ENCODE peak calls at places on chromosomes 6 and 20, in four cellular contexts. W, I, Z and D are unnamed samples.

GRCh38 chr20:46468508-46468907 is 44.9 kb downstream of the ZNF334 start:
- DNase-seq in W (no peak), Z (no peak), I (no peak), D (no peak)

GRCh38 chr6:24064832-24065231 is 61.2 kb upstream of the NRSN1 start:
- DNase-seq in W (no peak), I (no peak), Z (no peak), D (no peak)

GRCh38 chr20:7994809-7995208 is 24.8 kb downstream of the TMX4 start:
- DNase-seq in I (no peak), Z (no peak), W (no peak), D (no peak)

GRCh38 chr6:14621518-14621917 is 503.9 kb downstream of the CD83 start:
- DNase-seq in Z (no peak), W (no peak), I (no peak), D (no peak)

GRCh38 chr6:15389759-15390723 is 144.2 kb downstream of the JARID2 start:
- DNase-seq in W (peak), Z (no peak), I (no peak), D (peak)

GRCh38 chr6:35706468-35706867 is 17.8 kb upstream of the FKBP5 start:
- DNase-seq in Z (no peak), I (no peak), W (no peak), D (no peak)

GRCh38 chr6:148835920-148836441 is 89.2 kb downstream of the UST start:
- DNase-seq in I (no peak), W (no peak), Z (no peak), D (no peak)

GRCh38 chr20:20856306-20856705 is 143.9 kb upstream of the RALGAPA2 start:
- DNase-seq in W (no peak), I (no peak), Z (no peak), D (no peak)

GRCh38 chr6:23202207-23202606 is 632.8 kb downstream of the HDGFL1 start:
- DNase-seq in W (no peak), Z (no peak), I (no peak), D (no peak)

GRCh38 chr20:47493175-47493953 is 8.3 kb upstream of the NCOA3 start:
- DNase-seq in Z (no peak), I (peak), W (peak), D (no peak)

GRCh38 chr20:17771206-17772004 is 71.6 kb downstream of the BANF2 start:
- DNase-seq in W (no peak), I (no peak), Z (no peak), D (no peak)

GRCh38 chr6:10418361-10418861 is 3.5 kb upstream of the TFAP2A start:
- DNase-seq in I (no peak), Z (no peak), W (no peak), D (no peak)

GRCh38 chr6:168906251-168906845 is 347.3 kb downstream of the THBS2 start:
- DNase-seq in I (no peak), W (no peak), Z (no peak), D (no peak)

GRCh38 chr20:13274311-13274965 is 53.4 kb downstream of the ISM1 start:
- DNase-seq in W (no peak), I (no peak), Z (no peak), D (no peak)

GRCh38 chr6:36912583-36912982 is 26.8 kb downstream of the C6orf89 start:
- DNase-seq in W (peak), Z (peak), I (no peak), D (no peak)

GRCh38 chr20:48538856-48539255 is 288.9 kb downstream of the PREX1 start:
- DNase-seq in Z (no peak), W (peak), I (no peak), D (no peak)

GRCh38 chr20:59787186-59787890 is 146.1 kb downstream of the SYCP2 start:
- DNase-seq in W (no peak), I (no peak), Z (no peak), D (no peak)

GRCh38 chr6:159101656-159102055 is 56.9 kb upstream of the TAGAP start:
- DNase-seq in I (no peak), W (no peak), Z (no peak), D (peak)

GRCh38 chr6:71211799-71212198 is 76.8 kb upstream of the OGFRL1 start:
- DNase-seq in Z (no peak), I (no peak), W (no peak), D (no peak)

GRCh38 chr20:36408219-36408618 is 102.1 kb downstream of the DLGAP4 start:
- DNase-seq in I (no peak), W (peak), Z (no peak), D (no peak)

GRCh38 chr6:142545147-142545546 is 243.3 kb downstream of the ADGRG6 start:
- DNase-seq in W (no peak), Z (no peak), I (no peak), D (no peak)